ENCODE peak calls at places on chromosomes 3 and 15, in four cellular contexts. O is CD4-positive, alpha-beta T cell; S is lower lobe of right lung; Y is nephron progenitor cell. I is an unnamed sample.

GRCh38 chr3:190577225-190577624 is 63.3 kb downstream of the IL1RAP start:
- DNase-seq in O (no peak), S (no peak), Y (no peak), I (no peak)

GRCh38 chr15:82530006-82530405 is 10.3 kb downstream of the RPS17 start:
- DNase-seq in O (no peak), S (no peak), Y (no peak), I (no peak)

GRCh38 chr3:56180433-56180832 is 287.8 kb downstream of the ERC2 start:
- DNase-seq in O (no peak), S (no peak), Y (no peak), I (no peak)

GRCh38 chr3:37197810-37198371 is 23.5 kb upstream of the LRRFIP2 start:
- DNase-seq in O (no peak), S (no peak), Y (peak; percentile 14), I (no peak)

GRCh38 chr3:111884411-111885018 is 25.4 kb downstream of the PHLDB2 start:
- DNase-seq in O (no peak), S (no peak), Y (no peak), I (no peak)

GRCh38 chr3:41690766-41691563 is 270.9 kb downstream of the ULK4 start:
- DNase-seq in O (no peak), S (no peak), Y (no peak), I (no peak)

GRCh38 chr15:31396881-31397560 is 70.4 kb downstream of the KLF13 start:
- DNase-seq in O (no peak), S (peak; percentile 96), Y (peak; percentile 87), I (no peak)

GRCh38 chr15:39920510-39921273 is 626 bp upstream of the GPR176 start:
- DNase-seq in O (peak; percentile 78), S (peak; percentile 86), Y (peak; percentile 88), I (peak; percentile 91)

GRCh38 chr3:143171141-143171651 is 51.6 kb downstream of the CHST2 start:
- DNase-seq in O (no peak), S (no peak), Y (no peak), I (no peak)

GRCh38 chr3:16013563-16013962 is 160.9 kb upstream of the GALNT15 start:
- DNase-seq in O (no peak), S (no peak), Y (no peak), I (no peak)

GRCh38 chr3:165463546-165463945 is 267.4 kb upstream of the SLITRK3 start:
- DNase-seq in O (no peak), S (no peak), Y (no peak), I (no peak)

GRCh38 chr15:40043927-40044716 is 5.1 kb upstream of the SRP14 start:
- DNase-seq in O (no peak), S (no peak), Y (no peak), I (no peak)

GRCh38 chr3:46124216-46125143 is 83.6 kb downstream of the CCR1 start:
- DNase-seq in O (no peak), S (no peak), Y (no peak), I (no peak)

DNA sequence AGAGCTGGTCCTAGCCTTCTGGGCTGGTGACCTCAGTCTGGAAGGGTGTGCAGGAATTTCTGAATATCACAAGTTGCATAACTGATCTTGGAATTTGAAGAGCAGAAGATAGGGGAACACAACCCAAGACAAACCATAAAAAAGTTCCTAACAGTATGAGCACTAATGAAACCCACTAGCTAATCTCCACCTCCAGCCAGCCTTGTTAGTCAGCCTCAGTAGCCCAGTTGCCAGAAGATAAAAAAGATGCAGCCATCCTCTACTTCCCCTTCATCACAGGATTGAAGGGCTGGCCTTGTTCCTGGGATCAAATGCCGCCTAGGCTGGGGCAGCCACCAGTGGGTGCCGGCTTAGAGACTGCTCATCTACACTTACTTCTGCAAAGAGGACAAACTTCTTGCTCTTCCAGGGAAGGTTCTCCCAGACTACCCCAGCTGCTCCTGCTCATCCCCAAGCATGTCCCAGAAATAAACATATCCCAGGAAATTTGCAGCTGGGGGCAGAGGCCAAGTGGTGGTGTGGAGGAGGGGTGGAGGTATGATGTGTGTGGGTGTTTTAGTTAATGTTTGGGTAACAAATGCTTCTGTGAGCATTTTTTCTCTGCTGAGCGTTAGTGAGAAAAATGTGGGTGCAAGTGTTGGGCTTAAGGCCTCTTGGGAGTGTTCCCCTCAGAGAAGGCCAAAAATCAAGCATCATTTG is 9.2 kb upstream of the ITGA11 start:
- DNase-seq in O (no peak), S (no peak), Y (no peak), I (no peak)
- TF ChIP-seq CTCF in O (no peak), S (no peak), Y (no peak), I (no peak)

GRCh38 chr15:34362047-34362773 is 4.8 kb downstream of the LPCAT4 start:
- DNase-seq in O (no peak), S (no peak), Y (no peak), I (no peak)
- TF ChIP-seq CTCF in O (no peak), S (no peak), Y (no peak), I (no peak)

GRCh38 chr3:185460283-185460682 is 38.6 kb downstream of the TMEM41A start:
- DNase-seq in O (no peak), S (no peak), Y (no peak), I (no peak)
- TF ChIP-seq CTCF in O (no peak), S (no peak), Y (no peak), I (no peak)

DNA sequence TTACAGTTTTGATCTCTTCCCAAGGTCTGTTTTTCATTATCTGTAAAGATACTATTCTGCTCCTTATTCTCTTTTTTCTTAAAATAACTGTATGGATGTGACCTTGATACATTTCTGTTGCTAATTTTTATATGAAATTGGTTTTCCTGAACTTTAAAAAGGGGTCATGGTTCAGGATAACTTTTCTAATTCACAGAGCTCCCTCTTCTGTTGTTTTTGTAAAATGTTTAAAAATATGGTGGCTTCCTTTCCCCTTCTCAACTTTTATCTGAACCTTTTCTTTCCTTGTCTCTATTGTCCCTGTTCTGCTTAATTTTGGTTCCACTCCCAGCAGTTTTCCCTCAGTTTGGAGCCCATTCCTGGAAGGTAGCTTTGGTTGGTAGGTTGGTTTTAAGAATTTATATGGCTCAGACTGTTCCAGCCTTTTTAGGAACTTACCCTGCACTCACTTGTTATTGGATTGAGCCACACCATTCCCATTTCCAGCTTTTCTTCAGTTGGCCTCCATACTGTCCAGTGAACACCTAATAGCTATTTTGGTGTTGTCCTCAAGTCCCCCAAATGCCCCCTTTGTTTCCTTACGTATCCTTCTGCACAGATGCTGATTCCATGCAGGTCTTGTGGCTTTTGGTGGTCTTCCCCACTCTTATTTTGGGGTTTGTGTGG is 70.3 kb downstream of the SLMAP start:
- DNase-seq in O (no peak), S (no peak), Y (no peak), I (no peak)
- TF ChIP-seq CTCF in O (peak; percentile 56), S (peak; percentile 22), Y (no peak), I (peak; percentile 76)